ENCODE peak calls at places on chromosomes 3 and 15, in seven cellular contexts. Q is nucleus accumbens, M is retinal pigment epithelial cell, P is left ventricle myocardium inferior, Z is NCI-H1694 treated with DMSO at 0.1 percent for 48 hours, B is iris pigment epithelial cell, H is NCI-H82. W is an unnamed sample.

GRCh38 chr3:158360756-158361448 is 210.1 kb upstream of the MLF1 start:
- DNase-seq in Q (no peak), M (no peak), P (no peak), Z (no peak), B (no peak), H (no peak), W (no peak)

GRCh38 chr3:13479332-13479581 is 849 bp upstream of the HDAC11 start:
- DNase-seq in Q (peak; percentile 91), M (no peak), P (peak; percentile 52), Z (no peak), B (no peak), H (no peak), W (no peak)

GRCh38 chr3:151946606-151947005 is 73.2 kb downstream of the SUCNR1 start:
- DNase-seq in Q (no peak), M (no peak), P (no peak), Z (no peak), B (peak; percentile 34), H (no peak), W (peak; percentile 54)

GRCh38 chr15:62799919-62800318 is 242.6 kb upstream of the TPM1 start:
- DNase-seq in Q (no peak), M (no peak), P (peak; percentile 64), Z (no peak), B (no peak), H (no peak), W (no peak)

GRCh38 chr3:189355481-189356201 is 183.9 kb downstream of the TPRG1 start:
- DNase-seq in Q (no peak), M (peak; percentile 74), P (no peak), Z (no peak), B (peak; percentile 84), H (peak; percentile 54), W (peak; percentile 75)

GRCh38 chr3:146892041-146892440 is 286.9 kb upstream of the PLSCR5 start:
- DNase-seq in Q (no peak), M (no peak), P (no peak), Z (no peak), B (no peak), H (no peak), W (no peak)

GRCh38 chr15:80217327-80217900 is 34.6 kb downstream of the CTXND1 start:
- DNase-seq in Q (no peak), M (no peak), P (no peak), Z (no peak), B (no peak), H (no peak), W (no peak)

GRCh38 chr3:49702672-49703071 is 13.3 kb downstream of the RNF123 start:
- DNase-seq in Q (no peak), M (no peak), P (no peak), Z (no peak), B (no peak), H (no peak), W (no peak)

GRCh38 chr3:141231101-141231922 is at the start of gene PXYLP1:
- DNase-seq in Q (peak; percentile 85), M (peak; percentile 43), P (peak; percentile 95), Z (peak; percentile 52), B (peak; percentile 90), H (peak; percentile 88), W (peak; percentile 96)

GRCh38 chr15:80669599-80670273 is 25.4 kb upstream of the ABHD17C start:
- DNase-seq in Q (no peak), M (no peak), P (no peak), Z (no peak), B (no peak), H (no peak), W (peak; percentile 22)

GRCh38 chr15:35630570-35630969 is 84.6 kb upstream of the DPH6 start:
- DNase-seq in Q (no peak), M (no peak), P (peak; percentile 17), Z (no peak), B (peak; percentile 75), H (no peak), W (no peak)

GRCh38 chr15:91849749-91850161 is 3.8 kb upstream of the SLCO3A1 start:
- DNase-seq in Q (no peak), M (no peak), P (no peak), Z (peak; percentile 19), B (peak; percentile 33), H (peak; percentile 50), W (peak; percentile 80)

GRCh38 chr3:195774917-195775316 is 36.8 kb downstream of the MUC4 start:
- DNase-seq in Q (no peak), M (no peak), P (peak; percentile 56), Z (peak; percentile 29), B (peak; percentile 49), H (peak; percentile 81), W (peak; percentile 65)

GRCh38 chr3:11556234-11556633 is 87.5 kb downstream of the VGLL4 start:
- DNase-seq in Q (no peak), M (no peak), P (peak; percentile 19), Z (no peak), B (no peak), H (no peak), W (no peak)

GRCh38 chr3:12679468-12679867 is 15.6 kb upstream of the RAF1 start:
- DNase-seq in Q (no peak), M (no peak), P (no peak), Z (no peak), B (peak; percentile 91), H (peak; percentile 15), W (peak; percentile 84)

W was measured in adipocyte.